ENCODE peak calls at places on chromosomes 2 and 18, in four cellular contexts. J is choroid plexus epithelial cell, Y is prostate gland, W is Peyer's patch. E is an unnamed sample.

GRCh38 chr2:151258121-151258520 is 3.5 kb downstream of the RBM43 start:
- DNase-seq in J (peak), Y (no peak), W (no peak), E (peak)

GRCh38 chr2:26462511-26463251 is 15.2 kb downstream of the OTOF start:
- DNase-seq in J (peak), Y (no peak), W (peak), E (peak)

GRCh38 chr2:48319863-48320262 is 210.1 kb upstream of the STON1 start:
- DNase-seq in J (no peak), Y (no peak), W (no peak), E (no peak)

GRCh38 chr2:125572660-125573059 is 1083.3 kb upstream of the GYPC start:
- DNase-seq in J (no peak), Y (no peak), W (no peak), E (no peak)

GRCh38 chr2:3169106-3169870 is 208.3 kb downstream of the EIPR1 start:
- DNase-seq in J (peak), Y (no peak), W (no peak), E (peak)

GRCh38 chr2:43985359-43985758 is 10.4 kb downstream of the LRPPRC start:
- DNase-seq in J (no peak), Y (no peak), W (no peak), E (no peak)

GRCh38 chr2:18722101-18722500 is 132.7 kb upstream of the NT5C1B start:
- DNase-seq in J (peak), Y (no peak), W (no peak), E (no peak)

GRCh38 chr2:39203382-39203781 is 40.4 kb downstream of the CDKL4 start:
- DNase-seq in J (no peak), Y (no peak), W (no peak), E (no peak)

GRCh38 chr2:181368036-181368435 is 89.2 kb upstream of the ITGA4 start:
- DNase-seq in J (no peak), Y (no peak), W (no peak), E (no peak)

GRCh38 chr2:202918860-202919259 is 6.8 kb downstream of the CARF start:
- DNase-seq in J (no peak), Y (no peak), W (no peak), E (peak)

GRCh38 chr2:105369777-105370690 is 28.8 kb downstream of the FHL2 start:
- DNase-seq in J (peak), Y (peak), W (peak), E (peak)

GRCh38 chr2:19929226-19929625 is 27.4 kb upstream of the TTC32 start:
- DNase-seq in J (no peak), Y (no peak), W (no peak), E (peak)

GRCh38 chr2:238124488-238125126 is 13.9 kb upstream of the KLHL30 start:
- DNase-seq in J (no peak), Y (no peak), W (no peak), E (no peak)

GRCh38 chr2:14401838-14402237 is 230.7 kb upstream of the LRATD1 start:
- DNase-seq in J (no peak), Y (no peak), W (no peak), E (no peak)

GRCh38 chr2:67574230-67574629 is 177.1 kb downstream of the ETAA1 start:
- DNase-seq in J (peak), Y (no peak), W (no peak), E (peak)

DNA sequence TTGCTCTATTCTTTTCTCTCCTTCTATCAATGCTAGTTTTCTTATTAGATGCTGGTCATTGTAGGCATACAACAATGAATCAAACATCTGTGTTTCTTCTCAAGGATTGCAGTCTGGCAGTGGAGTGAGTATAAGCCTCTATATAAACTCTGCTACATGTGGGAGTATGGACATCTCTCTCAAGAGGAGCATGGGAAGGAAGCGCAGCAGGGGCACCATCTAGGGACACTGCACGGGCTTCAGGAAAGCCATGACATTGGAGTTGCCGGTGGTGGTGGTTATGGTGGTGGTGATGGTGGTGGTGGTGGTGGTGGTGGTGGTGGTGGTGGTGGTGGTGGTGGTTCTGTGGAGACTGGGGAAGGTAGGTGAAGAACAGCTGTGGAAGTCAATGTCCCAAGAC is 462.6 kb downstream of the RNF144A start:
- DNase-seq in J (no peak), Y (no peak), W (no peak), E (no peak)
- TF ChIP-seq CTCF in J (no peak), Y (no peak), W (no peak), E (no peak)

DNA sequence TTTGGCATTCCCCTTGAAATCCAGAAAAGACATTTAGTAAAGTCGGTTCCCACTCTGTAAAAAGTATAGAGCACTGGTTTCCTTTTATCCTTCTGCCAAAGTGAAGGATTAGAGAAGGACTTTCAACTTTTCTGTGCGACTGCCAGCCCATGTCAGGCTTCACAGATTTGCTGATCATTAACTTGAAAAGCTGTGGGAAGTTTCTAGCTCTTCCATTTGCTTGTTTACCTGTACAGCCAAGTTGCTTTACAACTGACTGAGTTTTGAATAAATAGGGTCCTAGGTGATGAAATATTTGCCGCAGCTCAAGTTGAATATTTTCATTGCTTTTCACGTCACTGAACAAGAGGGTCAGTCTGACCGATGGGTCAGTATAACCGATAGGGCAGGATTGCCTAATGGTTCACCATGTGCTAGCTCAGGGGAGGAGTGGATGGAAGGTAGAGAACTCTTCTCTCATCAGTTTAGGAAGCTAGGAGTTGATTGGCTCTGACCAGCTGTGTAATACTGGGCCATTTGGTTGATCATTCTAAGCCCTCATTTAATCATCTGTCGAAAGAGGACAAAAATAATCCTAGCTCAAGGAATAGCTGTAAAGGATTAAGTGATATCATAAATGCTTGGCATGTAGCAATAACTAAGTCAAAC is 30.4 kb downstream of the UPP2 start:
- DNase-seq in J (no peak), Y (no peak), W (peak), E (no peak)
- H3K4me3 ChIP-seq in J (no peak), Y (no peak), W (no peak), E (no peak)

GRCh38 chr18:62196978-62197377 is 9.9 kb downstream of the RELCH start:
- DNase-seq in J (no peak), Y (no peak), W (no peak), E (peak)

GRCh38 chr18:62199629-62200028 is 12.6 kb downstream of the RELCH start:
- DNase-seq in J (no peak), Y (no peak), W (no peak), E (peak)

GRCh38 chr18:62198259-62198658 is 11.2 kb downstream of the RELCH start:
- DNase-seq in J (no peak), Y (no peak), W (no peak), E (peak)

GRCh38 chr18:62200121-62200914 is 13.3 kb downstream of the RELCH start:
- DNase-seq in J (no peak), Y (no peak), W (no peak), E (peak)

DNA sequence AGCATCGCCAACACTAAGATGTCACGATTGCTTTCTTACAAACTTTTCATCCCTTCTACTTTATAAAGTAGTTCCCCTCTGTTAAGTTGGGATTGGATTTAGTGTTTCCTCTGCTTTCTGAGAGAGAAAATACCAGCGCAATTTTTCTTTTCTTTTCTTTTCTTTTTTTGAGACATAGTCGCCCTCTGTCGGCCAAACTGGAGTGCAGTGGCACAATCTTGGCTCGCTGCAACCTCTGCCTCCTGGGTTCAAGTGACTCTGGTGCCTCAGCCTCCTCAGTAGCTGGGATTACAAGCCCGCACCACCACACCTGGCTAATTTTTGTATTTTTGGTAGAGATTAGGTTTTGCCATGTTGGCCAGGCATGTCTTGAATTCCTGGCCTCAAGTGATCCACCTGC is 9.0 kb downstream of the RELCH start:
- DNase-seq in J (no peak), Y (no peak), W (no peak), E (no peak)
- TF ChIP-seq CTCF in J (no peak), Y (no peak), W (no peak), E (no peak)

GRCh38 chr2:30346475-30347169 is 100.4 kb upstream of the LCLAT1 start:
- DNase-seq in J (no peak), Y (peak), W (no peak), E (no peak)
- H3K4me3 ChIP-seq in J (no peak), Y (no peak), W (no peak), E (no peak)

GRCh38 chr2:78865663-78866062 is 159.8 kb upstream of the REG3G start:
- DNase-seq in J (no peak), Y (no peak), W (no peak), E (no peak)

GRCh38 chr2:78864205-78864604 is 161.3 kb upstream of the REG3G start:
- DNase-seq in J (no peak), Y (no peak), W (no peak), E (no peak)

DNA sequence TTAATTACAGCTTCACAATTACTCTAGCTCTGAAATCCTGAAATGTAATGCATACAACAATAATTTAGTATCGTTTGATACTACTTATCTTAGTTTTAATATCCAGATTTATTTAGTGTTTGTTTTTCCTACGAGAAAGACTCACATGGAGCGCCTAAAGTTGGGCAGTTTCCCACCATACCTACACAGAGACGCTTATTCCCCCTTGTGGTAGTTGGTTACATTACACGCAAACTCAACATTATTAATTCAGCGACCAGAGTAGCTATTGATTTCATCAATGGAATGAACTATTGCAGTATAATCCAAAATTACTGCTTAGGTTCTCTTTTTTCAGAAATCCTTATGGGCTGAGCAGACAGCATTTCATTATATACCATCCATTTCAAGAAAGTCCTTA is 164.0 kb upstream of the REG3G start:
- DNase-seq in J (peak), Y (no peak), W (no peak), E (no peak)
- TF ChIP-seq CTCF in J (peak), Y (no peak), W (peak), E (no peak)

E was measured in epithelial cell of esophagus.